ENCODE peak calls at places on chromosomes 7 and 10, in ten cellular contexts. F is colonic mucosa; G is nephron progenitor cell; S is NAMALWA; R is kidney glomerular epithelial cell; D is stimulated activated CD8-positive, alpha-beta memory T cell treated with anti-CD3 and anti-CD28 coated beads, Interleukin-15, amount 100 ng/mL, for 24 hours; Q is BJ; J is CD8-positive, alpha-beta T cell; I is gastrocnemius medialis; U is T-helper 1 cell. L is an unnamed sample.

GRCh38 chr10:86253171-86254072 is 113.2 kb downstream of the GRID1 start:
- DNase-seq in F (no peak), G (no peak), S (no peak), R (no peak), D (no peak), Q (no peak), J (no peak), I (no peak), U (no peak), L (peak; percentile 13)

GRCh38 chr7:66921918-66922486 is 977 bp downstream of the TMEM248 start:
- DNase-seq in F (peak; percentile 28), G (no peak), S (peak; percentile 91), R (no peak), D (no peak), Q (no peak), J (peak; percentile 33), I (no peak), U (peak; percentile 35), L (peak; percentile 56)

GRCh38 chr10:100993986-100994708 is 5.5 kb upstream of the LZTS2 start:
- DNase-seq in F (no peak), G (peak; percentile 34), S (no peak), R (peak; percentile 27), D (no peak), Q (no peak), J (no peak), I (no peak), U (no peak), L (peak; percentile 75)

GRCh38 chr7:132755538-132756481 is 179.5 kb upstream of the PLXNA4 start:
- DNase-seq in F (no peak), G (no peak), S (no peak), R (no peak), D (no peak), Q (no peak), J (no peak), I (no peak), U (no peak), L (no peak)

GRCh38 chr7:142554555-142555532 is 194.4 kb upstream of the PRSS1 start:
- DNase-seq in F (no peak), G (no peak), S (no peak), R (no peak), D (no peak), Q (no peak), J (no peak), I (no peak), U (no peak), L (no peak)

GRCh38 chr10:35882422-35883150 is 240.5 kb upstream of the FZD8 start:
- DNase-seq in F (no peak), G (peak; percentile 15), S (no peak), R (no peak), D (no peak), Q (no peak), J (no peak), I (no peak), U (no peak), L (peak; percentile 61)

GRCh38 chr7:114806590-114807167 is 115.2 kb upstream of the MDFIC start:
- DNase-seq in F (no peak), G (no peak), S (no peak), R (no peak), D (no peak), Q (no peak), J (no peak), I (no peak), U (no peak), L (no peak)

GRCh38 chr7:124779194-124779593 is 13.6 kb upstream of the GPR37 start:
- DNase-seq in F (no peak), G (no peak), S (no peak), R (peak; percentile 16), D (no peak), Q (no peak), J (no peak), I (no peak), U (no peak), L (no peak)

GRCh38 chr7:8433477-8434289 is at the start of gene NXPH1:
- DNase-seq in F (no peak), G (peak; percentile 87), S (no peak), R (no peak), D (no peak), Q (no peak), J (no peak), I (no peak), U (no peak), L (peak; percentile 91)

GRCh38 chr10:119602241-119603095 is 5.7 kb upstream of the TIAL1 start:
- DNase-seq in F (peak; percentile 60), G (peak; percentile 16), S (peak; percentile 55), R (no peak), D (no peak), Q (no peak), J (peak; percentile 32), I (no peak), U (peak; percentile 42), L (peak; percentile 46)

GRCh38 chr10:96719850-96720421 is 378 bp downstream of the PIK3AP1 start:
- DNase-seq in F (peak; percentile 83), G (peak; percentile 63), S (peak; percentile 96), R (peak; percentile 23), D (peak; percentile 33), Q (no peak), J (peak; percentile 63), I (no peak), U (peak; percentile 44), L (peak; percentile 82)

GRCh38 chr7:142445019-142445686 is 187.3 kb upstream of the PRSS58 start:
- DNase-seq in F (no peak), G (peak; percentile 36), S (peak; percentile 46), R (no peak), D (no peak), Q (no peak), J (peak; percentile 47), I (no peak), U (peak; percentile 22), L (peak; percentile 18)

GRCh38 chr10:114655671-114656070 is 2.4 kb downstream of the ABLIM1 start:
- DNase-seq in F (no peak), G (no peak), S (no peak), R (no peak), D (no peak), Q (no peak), J (no peak), I (no peak), U (no peak), L (no peak)

GRCh38 chr7:43612128-43612527 is 29.2 kb downstream of the STK17A start:
- DNase-seq in F (no peak), G (no peak), S (no peak), R (no peak), D (no peak), Q (no peak), J (no peak), I (no peak), U (no peak), L (peak; percentile 12)

GRCh38 chr7:116249969-116250553 is 39.7 kb downstream of the TES start:
- DNase-seq in F (no peak), G (peak; percentile 10), S (peak; percentile 61), R (peak; percentile 12), D (no peak), Q (no peak), J (no peak), I (no peak), U (peak; percentile 9), L (peak; percentile 47)

GRCh38 chr10:4267084-4267774 is 482.2 kb upstream of the KLF6 start:
- DNase-seq in F (no peak), G (no peak), S (no peak), R (no peak), D (no peak), Q (no peak), J (no peak), I (no peak), U (no peak), L (no peak)

GRCh38 chr7:102891693-102892261 is 21.0 kb upstream of the LRRC17 start:
- DNase-seq in F (no peak), G (no peak), S (no peak), R (peak; percentile 30), D (no peak), Q (peak; percentile 59), J (no peak), I (peak; percentile 9), U (no peak), L (no peak)

GRCh38 chr7:2444476-2444875 is 31.7 kb downstream of the GRIFIN start:
- DNase-seq in F (no peak), G (no peak), S (no peak), R (no peak), D (no peak), Q (peak; percentile 33), J (no peak), I (no peak), U (no peak), L (no peak)

GRCh38 chr7:40516376-40516775 is 381.6 kb downstream of the SUGCT start:
- DNase-seq in F (no peak), G (no peak), S (no peak), R (no peak), D (no peak), Q (no peak), J (no peak), I (no peak), U (no peak), L (no peak)

GRCh38 chr10:132870426-132870825 is 71.9 kb downstream of the CFAP46 start:
- DNase-seq in F (no peak), G (no peak), S (no peak), R (no peak), D (no peak), Q (no peak), J (no peak), I (no peak), U (no peak), L (no peak)